ENCODE peak calls at places on chromosomes 3 and 15, in six cellular contexts. F is osteocyte, H is fibroblast of pulmonary artery, U is renal cortical epithelial cell, K is NCI-H1417 treated with DMSO at 0.1 percent for 48 hours, Z is left kidney. E is an unnamed sample.

GRCh38 chr3:193857996-193858395 is 265.0 kb downstream of the OPA1 start:
- DNase-seq in F (no peak), Z (no peak), K (no peak), U (peak; percentile 96), H (peak; percentile 95), E (no peak)

GRCh38 chr3:45026038-45026437 is at the start of gene CLEC3B:
- DNase-seq in F (no peak), H (peak; percentile 87), Z (peak; percentile 63), U (no peak), K (no peak), E (no peak)

GRCh38 chr3:147361671-147362420 is 44.5 kb downstream of the ZIC4 start:
- DNase-seq in H (peak; percentile 5), U (no peak), K (no peak), Z (no peak), F (no peak), E (peak; percentile 82)

GRCh38 chr3:150238995-150239612 is 169.0 kb upstream of the TSC22D2 start:
- DNase-seq in Z (peak; percentile 83), H (no peak), K (peak; percentile 77), U (peak; percentile 51), F (no peak), E (peak; percentile 79)

GRCh38 chr3:30282052-30282708 is 324.2 kb upstream of the TGFBR2 start:
- DNase-seq in U (peak; percentile 96), Z (no peak), K (no peak), F (no peak), H (peak; percentile 87), E (peak; percentile 97)

GRCh38 chr3:42443819-42444436 is 33.5 kb upstream of the LYZL4 start:
- DNase-seq in H (peak; percentile 83), U (peak; percentile 45), Z (peak; percentile 89), F (peak; percentile 93), K (no peak), E (peak; percentile 94)

GRCh38 chr3:12981631-12982265 is 91.5 kb downstream of the IQSEC1 start:
- DNase-seq in K (no peak), U (no peak), F (no peak), H (no peak), Z (no peak), E (no peak)

GRCh38 chr3:66480666-66481065 is 20.2 kb downstream of the LRIG1 start:
- DNase-seq in K (no peak), U (no peak), Z (no peak), F (no peak), H (peak; percentile 49), E (no peak)

GRCh38 chr15:40298216-40298935 is 9.4 kb downstream of the PLCB2 start:
- DNase-seq in F (no peak), K (no peak), U (no peak), H (no peak), Z (no peak), E (no peak)

E was measured in mesendoderm.